ENCODE peak calls at places on chromosomes 2 and 18, in nine cellular contexts. J, S, V, R, C, B, K, Z and Y are unnamed samples.

GRCh38 chr2:224925066-224925821 is 117.0 kb downstream of the DOCK10 start:
- DNase-seq in J (no peak), S (no peak), V (no peak), R (no peak), C (no peak), B (no peak), K (no peak), Z (no peak), Y (no peak)

GRCh38 chr2:234564719-234565118 is 67.8 kb upstream of the ARL4C start:
- DNase-seq in J (peak; percentile 80), S (no peak), V (no peak), R (no peak), C (no peak), B (no peak), K (no peak), Z (no peak), Y (no peak)

GRCh38 chr2:227872676-227873075 is 1.2 kb downstream of the DAW1 start:
- DNase-seq in J (no peak), S (no peak), V (no peak), R (no peak), C (no peak), B (no peak), K (no peak), Z (no peak), Y (no peak)

GRCh38 chr2:189407161-189407943 is 33.9 kb upstream of the WDR75 start:
- DNase-seq in J (peak; percentile 87), S (no peak), V (no peak), R (no peak), C (no peak), B (no peak), K (no peak), Z (no peak), Y (no peak)

GRCh38 chr2:113799375-113799774 is 42.9 kb upstream of the SLC35F5 start:
- DNase-seq in J (no peak), S (no peak), V (no peak), R (no peak), C (no peak), B (no peak), K (no peak), Z (no peak), Y (no peak)

GRCh38 chr2:128277961-128278681 is 40.5 kb downstream of the HS6ST1 start:
- DNase-seq in J (no peak), S (no peak), V (peak; percentile 56), R (no peak), C (no peak), B (no peak), K (peak; percentile 22), Z (peak; percentile 50), Y (peak; percentile 55)

GRCh38 chr2:148658807-148659722 is 14.5 kb downstream of the EPC2 start:
- DNase-seq in J (peak; percentile 79), S (no peak), V (no peak), R (no peak), C (no peak), B (no peak), K (no peak), Z (no peak), Y (no peak)

GRCh38 chr2:108593547-108594098 is 59.4 kb downstream of the LIMS1 start:
- DNase-seq in J (peak; percentile 88), S (no peak), V (peak; percentile 46), R (no peak), C (no peak), B (no peak), K (no peak), Z (no peak), Y (no peak)

GRCh38 chr18:31651369-31651768 is 33.0 kb downstream of the B4GALT6 start:
- DNase-seq in J (no peak), S (no peak), V (no peak), R (no peak), C (no peak), B (no peak), K (no peak), Z (no peak), Y (no peak)

GRCh38 chr18:31648966-31649429 is 35.4 kb downstream of the B4GALT6 start:
- DNase-seq in J (peak; percentile 15), S (no peak), V (peak; percentile 75), R (no peak), C (no peak), B (peak; percentile 13), K (no peak), Z (no peak), Y (no peak)

GRCh38 chr18:31648458-31648857 is 35.9 kb downstream of the B4GALT6 start:
- DNase-seq in J (no peak), S (no peak), V (no peak), R (no peak), C (no peak), B (no peak), K (no peak), Z (no peak), Y (no peak)

GRCh38 chr18:31649449-31649848 is 34.9 kb downstream of the B4GALT6 start:
- DNase-seq in J (no peak), S (no peak), V (no peak), R (no peak), C (no peak), B (no peak), K (no peak), Z (no peak), Y (no peak)

DNA sequence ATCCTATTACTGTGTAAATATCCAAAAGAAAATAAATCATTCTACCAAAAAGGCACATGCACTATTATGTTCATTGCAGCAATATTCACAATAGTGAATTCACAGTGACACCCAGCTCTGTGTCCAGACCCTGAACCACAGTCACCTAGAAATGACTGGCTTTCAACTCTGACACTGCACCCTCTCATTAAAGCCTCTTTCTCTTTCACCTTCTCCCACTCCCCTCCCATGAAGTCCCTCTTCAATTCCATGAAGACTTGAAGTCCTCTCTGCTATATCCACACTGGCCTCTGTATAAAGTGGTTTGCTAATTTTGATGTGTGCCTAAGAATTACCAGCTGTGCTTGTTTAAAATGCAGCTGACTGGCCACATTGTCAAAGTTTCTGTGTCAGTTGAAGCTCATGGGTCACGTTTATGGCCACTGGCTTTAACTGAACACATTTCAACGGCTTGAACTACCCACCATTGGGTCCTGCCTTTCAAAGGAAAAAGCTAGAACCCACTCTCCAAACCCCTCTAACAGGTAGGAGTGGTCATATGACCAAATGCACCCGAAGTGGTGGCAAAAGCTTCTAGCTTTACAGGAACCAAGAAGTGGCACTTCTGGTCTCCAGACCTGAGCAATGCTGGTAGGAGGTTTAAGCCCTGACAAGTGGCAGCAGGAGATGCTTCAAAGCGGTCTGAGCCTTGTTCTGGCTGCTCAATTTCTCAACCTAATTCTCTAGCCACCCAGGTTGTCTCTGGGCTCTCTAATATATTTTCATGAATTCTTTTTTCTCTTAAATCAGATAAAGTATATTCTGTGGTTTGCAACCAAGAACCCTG is 34.3 kb downstream of the B4GALT6 start:
- DNase-seq in J (no peak), S (no peak), V (no peak), R (no peak), C (no peak), B (no peak), K (no peak), Z (no peak), Y (no peak)
- H3K27ac ChIP-seq in J (no peak overlapping the region), S (no peak overlapping the region), V (no peak overlapping the region), R (no peak overlapping the region), C (no peak overlapping the region), B (no peak overlapping the region), K (no peak overlapping the region), Z (no peak overlapping the region), Y (no peak overlapping the region)

DNA sequence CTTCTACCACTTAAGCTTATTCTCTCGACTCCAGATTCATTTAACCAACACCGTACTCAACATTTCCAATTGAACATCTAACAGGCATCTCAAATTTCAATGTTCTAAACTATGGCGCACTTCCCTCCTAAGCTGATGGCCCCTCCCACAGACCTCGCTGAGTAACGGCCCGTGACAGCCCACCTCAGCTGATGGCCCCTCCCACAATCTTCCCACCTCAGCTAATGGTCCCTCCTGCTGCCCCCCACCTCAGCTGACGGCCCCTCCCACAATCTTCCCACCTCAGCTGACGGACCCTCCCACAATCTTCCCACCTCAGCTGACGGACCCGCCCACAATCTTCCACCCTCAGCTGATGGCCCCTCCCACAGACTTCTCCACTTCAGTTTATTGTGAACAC is 57.1 kb upstream of the TSPYL6 start:
- DNase-seq in J (no peak), S (no peak), V (no peak), R (no peak), C (no peak), B (no peak), K (no peak), Z (no peak), Y (no peak)
- TF ChIP-seq POLR2A in J (no peak), S (no peak), V (no peak), R (no peak), C (no peak), B (no peak), K (no peak), Z (no peak), Y (no peak)

GRCh38 chr18:55152801-55153200 is 193.5 kb upstream of the CCDC68 start:
- DNase-seq in J (peak; percentile 73), S (no peak), V (no peak), R (no peak), C (no peak), B (no peak), K (no peak), Z (no peak), Y (no peak)

GRCh38 chr18:55153346-55153745 is 194.1 kb upstream of the CCDC68 start:
- DNase-seq in J (no peak), S (no peak), V (no peak), R (no peak), C (no peak), B (no peak), K (no peak), Z (no peak), Y (no peak)

GRCh38 chr18:55144226-55144625 is 185.0 kb upstream of the CCDC68 start:
- DNase-seq in J (no peak), S (no peak), V (no peak), R (no peak), C (no peak), B (no peak), K (no peak), Z (no peak), Y (no peak)

DNA sequence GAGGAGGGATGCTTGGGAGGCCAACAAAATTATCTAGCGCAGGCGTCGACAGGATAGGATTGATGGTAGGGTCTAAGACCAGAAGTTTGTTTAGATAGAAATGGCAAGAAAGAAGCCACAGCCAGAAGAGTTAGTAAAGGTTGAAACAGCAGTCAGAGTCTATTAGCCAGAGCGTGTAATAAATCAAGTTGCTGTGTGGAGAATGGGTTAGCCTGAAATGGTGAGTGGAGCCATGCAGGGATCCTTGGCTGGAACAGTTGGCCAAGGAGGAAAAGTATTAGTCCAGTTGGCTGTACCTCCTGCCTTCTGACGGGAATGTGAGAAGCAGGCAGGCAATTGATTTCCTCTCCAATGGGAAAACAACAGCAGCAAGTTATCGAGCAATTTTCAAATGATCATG is 190.7 kb upstream of the CCDC68 start:
- DNase-seq in J (no peak), S (no peak), V (no peak), R (no peak), C (no peak), B (no peak), K (no peak), Z (no peak), Y (no peak)
- TF ChIP-seq CTCF in J (no peak), S (no peak), V (no peak), R (no peak), C (no peak), B (no peak), K (no peak), Z (no peak), Y (no peak)

GRCh38 chr2:116094196-116094595 is 1651.8 kb downstream of the DPP10 start:
- DNase-seq in J (no peak), S (no peak), V (no peak), R (no peak), C (no peak), B (no peak), K (no peak), Z (no peak), Y (no peak)

DNA sequence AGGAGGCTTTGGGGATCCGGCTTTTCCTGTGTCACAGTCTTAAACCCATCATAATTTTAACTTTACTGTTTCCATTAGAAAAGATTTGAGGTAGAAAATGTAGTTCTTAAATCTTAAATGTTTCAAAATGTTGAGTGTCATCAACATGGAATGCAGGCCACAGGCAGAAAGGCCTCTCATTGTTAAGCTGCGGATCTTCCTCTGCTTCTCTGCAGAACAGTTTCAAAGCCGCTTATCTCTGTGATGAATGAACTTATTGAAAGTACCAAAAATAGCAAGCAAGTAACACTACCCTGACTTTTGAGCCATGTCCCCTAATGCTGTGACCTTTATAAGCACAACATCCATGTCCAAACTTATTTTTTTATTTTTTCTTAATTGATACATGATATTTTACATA is 1645.8 kb downstream of the DPP10 start:
- DNase-seq in J (no peak), S (no peak), V (no peak), R (no peak), C (no peak), B (no peak), K (no peak), Z (no peak), Y (no peak)
- H3K27ac ChIP-seq in J (no peak overlapping the region), S (no peak overlapping the region), V (no peak overlapping the region), R (no peak overlapping the region), C (no peak overlapping the region), B (no peak overlapping the region), K (no peak overlapping the region), Z (no peak overlapping the region), Y (no peak overlapping the region)